ENCODE peak calls at places on chromosomes 16 and 17, in five cellular contexts. V is D721Med, M is WTC11, C is A549, Z is B cell. H is an unnamed sample.

GRCh38 chr17:66229783-66230538 is 746 bp upstream of the APOH start:
- DNase-seq in V (no peak), C (no peak), M (no peak), Z (no peak), H (no peak)

GRCh38 chr17:5121186-5121841 is 5.5 kb downstream of the USP6 start:
- DNase-seq in V (no peak), M (no peak), Z (no peak), C (no peak), H (no peak)

GRCh38 chr16:53085539-53086450 is 31.0 kb downstream of the CHD9 start:
- DNase-seq in Z (no peak), C (no peak), V (no peak), M (no peak), H (no peak)

GRCh38 chr16:57533618-57534336 is 2.6 kb downstream of the CCDC102A start:
- DNase-seq in C (no peak), Z (peak), V (no peak), M (peak), H (peak)

GRCh38 chr17:49548506-49549310 is 27.0 kb upstream of the NXPH3 start:
- DNase-seq in C (peak), V (no peak), Z (peak), M (peak), H (peak)

GRCh38 chr16:82788225-82788624 is 161.5 kb downstream of the CDH13 start:
- DNase-seq in Z (no peak), C (no peak), V (no peak), M (no peak), H (no peak)

GRCh38 chr17:66468241-66469087 is 166.1 kb downstream of the PRKCA start:
- DNase-seq in M (no peak), C (no peak), Z (no peak), V (no peak), H (no peak)

GRCh38 chr16:87667443-87667842 is 65.1 kb downstream of the JPH3 start:
- DNase-seq in V (no peak), C (no peak), Z (no peak), M (no peak), H (no peak)

GRCh38 chr17:66406701-66407644 is 104.6 kb downstream of the PRKCA start:
- DNase-seq in C (no peak), M (no peak), Z (no peak), V (no peak), H (no peak)

GRCh38 chr16:51508813-51509212 is 357.7 kb upstream of the SALL1 start:
- DNase-seq in C (no peak), V (no peak), M (no peak), Z (no peak), H (no peak)

GRCh38 chr16:79772028-79772427 is 171.5 kb upstream of the MAF start:
- DNase-seq in C (no peak), Z (no peak), V (no peak), M (no peak), H (no peak)

GRCh38 chr17:1275962-1276736 is 3.3 kb upstream of the TRARG1 start:
- DNase-seq in C (peak), Z (peak), M (peak), V (peak), H (peak)

GRCh38 chr17:34820166-34820920 is 140.9 kb downstream of the CCT6B start:
- DNase-seq in M (no peak), C (no peak), Z (no peak), V (no peak), H (no peak)

GRCh38 chr17:17077101-17077500 is 34.8 kb downstream of the MPRIP start:
- DNase-seq in Z (no peak), M (no peak), C (no peak), V (no peak), H (no peak)

GRCh38 chr16:23905027-23905426 is 69.2 kb downstream of the PRKCB start:
- DNase-seq in C (peak), M (peak), V (no peak), Z (no peak), H (no peak)

GRCh38 chr17:54009502-54009901 is 186.8 kb downstream of the KIF2B start:
- DNase-seq in Z (no peak), M (no peak), C (no peak), V (no peak), H (no peak)

GRCh38 chr17:81021531-81022370 is 13.2 kb upstream of the BAIAP2 start:
- DNase-seq in Z (no peak), C (no peak), M (no peak), V (no peak), H (no peak)

GRCh38 chr17:55420067-55420775 is 1.4 kb downstream of the MMD start:
- DNase-seq in Z (peak), C (no peak), V (no peak), M (no peak), H (no peak)

GRCh38 chr17:3660311-3660891 is 8.0 kb downstream of the TAX1BP3 start:
- DNase-seq in V (no peak), M (no peak), C (no peak), Z (no peak), H (no peak)

GRCh38 chr17:8166731-8167130 is 4.0 kb upstream of the VAMP2 start:
- DNase-seq in M (no peak), Z (no peak), V (no peak), C (no peak), H (no peak)

GRCh38 chr16:50173318-50173717 is 20.2 kb downstream of the TENT4B start:
- DNase-seq in C (no peak), V (no peak), Z (no peak), M (no peak), H (no peak)

GRCh38 chr17:42704495-42705494 is 22.5 kb downstream of the CNTNAP1 start:
- DNase-seq in C (no peak), Z (peak), V (no peak), M (no peak), H (no peak)

GRCh38 chr17:80414803-80415625 is at the start of gene ENDOV:
- DNase-seq in V (peak), C (peak), M (peak), Z (peak), H (peak)

GRCh38 chr17:1438593-1439083 is 17.4 kb downstream of the CRK start:
- DNase-seq in V (no peak), C (no peak), M (no peak), Z (no peak), H (no peak)

GRCh38 chr17:28427372-28427771 is 21.4 kb upstream of the SLC46A1 start:
- DNase-seq in V (no peak), C (no peak), Z (no peak), M (no peak), H (no peak)

GRCh38 chr17:17693955-17694228 is 12.6 kb downstream of the RAI1 start:
- DNase-seq in Z (no peak), C (no peak), V (no peak), M (no peak), H (no peak)

GRCh38 chr16:73390936-73391335 is 343.0 kb upstream of the ZFHX3 start:
- DNase-seq in Z (no peak), M (no peak), V (no peak), C (no peak), H (no peak)

GRCh38 chr17:55264273-55264639 is 504 bp upstream of the HLF start:
- DNase-seq in M (no peak), V (no peak), C (no peak), Z (no peak), H (no peak)

GRCh38 chr17:60139438-60140285 is 10.1 kb upstream of the CA4 start:
- DNase-seq in M (peak), Z (peak), V (no peak), C (peak), H (no peak)

GRCh38 chr17:47701603-47702002 is 7.6 kb downstream of the TBKBP1 start:
- DNase-seq in Z (no peak), M (no peak), V (no peak), C (no peak), H (no peak)

GRCh38 chr17:61809816-61810392 is 53.4 kb downstream of the BRIP1 start:
- DNase-seq in Z (no peak), V (no peak), C (no peak), M (no peak), H (no peak)

DNA sequence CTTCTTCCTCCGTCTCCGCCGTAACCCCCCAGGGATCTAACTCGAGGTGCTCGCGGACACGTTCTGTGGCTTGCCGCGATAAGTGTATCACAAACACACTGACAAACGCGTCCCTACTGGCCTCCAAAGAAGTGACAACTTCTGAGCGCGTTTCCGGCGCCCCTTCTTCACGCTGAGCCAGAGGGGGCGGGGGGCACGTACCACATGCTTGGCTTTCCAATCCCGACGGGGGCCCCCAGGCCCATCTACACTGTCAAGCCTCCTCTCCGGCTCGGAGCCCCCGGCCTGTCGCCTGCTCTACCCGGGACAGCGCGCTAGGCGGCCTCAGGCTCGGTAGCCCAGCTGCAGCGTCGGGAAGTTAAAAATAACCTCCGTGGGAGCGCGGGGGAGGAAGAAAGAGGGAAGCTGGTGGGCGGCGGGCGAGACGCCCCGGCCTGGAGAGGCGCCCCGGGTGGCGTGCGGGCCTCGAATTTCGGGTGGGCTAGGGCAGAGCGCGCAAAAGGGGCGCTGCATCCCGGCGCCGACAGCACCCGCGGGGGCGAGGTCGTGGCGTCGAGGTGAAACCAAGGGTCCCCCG is 676 bp upstream of the SPHK1 start:
- DNase-seq in M (peak), V (no peak), Z (peak), C (peak), H (peak)
- TF ChIP-seq CTCF in M (no peak), V (peak), Z (peak), C (no peak), H (peak)

GRCh38 chr17:77400445-77400870 is 259.7 kb downstream of the SEC14L1 start:
- DNase-seq in Z (peak), V (peak), M (peak), C (no peak), H (no peak)
- TF ChIP-seq CTCF in Z (peak), V (peak), M (no peak), C (peak), H (no peak)

DNA sequence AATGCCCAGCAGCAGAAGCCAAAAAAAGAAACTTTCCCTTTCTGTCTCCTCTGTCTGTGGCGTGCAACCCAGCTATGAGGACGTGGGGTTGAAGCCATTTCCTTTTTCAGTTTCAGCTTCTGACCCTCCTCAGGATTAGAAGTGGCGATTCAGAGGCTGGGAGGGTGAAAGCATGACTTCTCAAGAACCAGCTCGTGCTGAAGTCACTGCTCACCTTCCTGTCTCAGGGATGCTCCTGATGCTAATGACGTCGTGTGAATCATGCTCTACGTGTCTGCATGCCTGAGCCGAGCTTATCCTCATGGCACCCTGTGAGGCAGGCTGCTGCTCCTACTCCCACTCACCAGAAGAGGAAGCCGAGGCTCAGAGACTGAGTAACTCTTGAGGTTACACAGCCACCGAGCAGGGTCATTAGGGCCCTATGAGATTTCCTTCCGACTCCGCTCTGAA is 5.7 kb upstream of the LPO start:
- DNase-seq in Z (no peak), V (no peak), C (no peak), M (peak), H (no peak)
- TF ChIP-seq CTCF in Z (no peak), V (no peak), C (no peak), M (no peak), H (no peak)

GRCh38 chr17:19583871-19584270 is 50.2 kb downstream of the SLC47A1 start:
- DNase-seq in M (no peak), C (no peak), Z (no peak), V (no peak), H (no peak)

GRCh38 chr17:19574956-19575355 is 41.3 kb downstream of the SLC47A1 start:
- DNase-seq in M (no peak), V (no peak), Z (no peak), C (no peak), H (no peak)

GRCh38 chr17:19579867-19580565 is 46.4 kb downstream of the SLC47A1 start:
- DNase-seq in V (no peak), C (no peak), M (peak), Z (peak), H (no peak)

GRCh38 chr17:19579192-19579668 is 45.6 kb downstream of the SLC47A1 start:
- DNase-seq in C (no peak), M (peak), Z (no peak), V (no peak), H (no peak)

DNA sequence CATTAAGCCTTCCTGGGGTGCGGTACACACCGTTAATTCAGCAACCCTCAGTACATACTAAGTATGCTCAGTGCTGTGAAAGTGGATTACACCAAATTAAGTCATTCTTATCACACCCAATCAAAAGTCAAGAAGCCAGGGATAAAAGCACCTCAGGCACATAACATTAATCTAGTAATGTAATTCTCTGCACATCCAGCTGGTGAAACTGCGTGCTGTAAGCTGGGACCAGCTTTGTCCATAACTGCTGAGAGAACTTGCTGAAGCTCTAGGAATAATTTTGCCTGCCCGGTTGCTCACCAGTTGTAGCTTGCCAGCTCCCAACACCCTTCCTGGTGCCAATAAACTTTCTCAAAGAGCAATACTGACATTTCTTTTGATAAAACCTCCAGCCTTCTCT is 44.9 kb downstream of the SLC47A1 start:
- DNase-seq in C (no peak), Z (no peak), M (no peak), V (peak), H (no peak)
- TF ChIP-seq CTCF in C (no peak), Z (no peak), M (no peak), V (no peak), H (no peak)

DNA sequence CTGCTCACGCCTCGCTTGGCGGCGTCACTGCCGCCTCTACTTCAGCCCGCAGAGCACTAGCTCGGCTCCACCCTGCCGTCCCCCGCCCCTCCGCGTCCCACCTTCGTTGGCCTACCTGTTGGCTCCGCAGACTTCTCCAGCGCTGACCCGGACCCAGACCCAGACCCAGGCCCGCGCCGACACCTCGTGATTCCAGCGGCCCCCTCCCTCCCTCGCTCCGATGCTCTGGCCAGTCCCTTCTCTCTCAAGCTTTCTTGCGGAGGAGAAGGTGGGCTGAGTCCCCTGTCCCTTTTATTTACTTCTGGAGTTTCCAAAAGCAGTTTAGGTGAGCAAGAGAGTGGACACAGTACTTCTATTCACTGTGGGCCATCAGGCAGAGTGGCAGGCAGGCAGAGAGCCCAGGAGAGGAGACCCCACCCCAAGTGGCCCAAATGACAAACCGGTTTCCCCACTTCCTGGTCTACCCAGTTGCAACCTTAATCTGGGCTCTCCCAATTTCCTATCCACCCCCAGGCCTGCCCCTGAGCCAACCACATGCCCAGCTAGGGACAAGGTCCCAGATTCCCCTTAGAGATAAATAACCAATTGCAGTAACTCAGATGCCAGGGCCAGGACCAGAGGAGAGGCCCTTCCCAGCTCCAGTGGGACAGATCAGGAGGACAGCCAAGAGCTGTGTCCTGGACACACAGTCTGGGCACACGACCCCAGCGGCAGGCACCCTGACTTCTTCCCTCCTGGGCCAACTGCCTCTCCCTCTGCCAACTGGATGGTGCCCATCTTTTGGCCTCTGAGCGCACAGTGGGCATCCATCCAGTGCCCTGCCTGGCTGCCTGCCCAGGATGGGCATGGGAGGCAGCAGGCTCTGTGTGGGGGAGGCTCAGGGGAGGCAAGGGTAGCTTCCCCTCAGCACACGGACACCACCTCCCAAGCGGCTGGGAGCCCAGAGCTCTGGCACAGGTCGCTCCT is 1.2 kb upstream of the SRCIN1 start:
- DNase-seq in M (no peak), V (no peak), C (no peak), Z (no peak), H (peak)
- TF ChIP-seq CTCF in M (no peak), V (no peak), C (peak), Z (peak), H (peak)

GRCh38 chr17:30969989-30970680 is 704 bp upstream of the RNF135 start:
- DNase-seq in C (peak), M (peak), V (no peak), Z (peak), H (peak)

GRCh38 chr17:30975042-30975820 is 4.4 kb downstream of the RNF135 start:
- DNase-seq in V (no peak), C (no peak), M (no peak), Z (no peak), H (no peak)

GRCh38 chr17:30970757-30971567 is at the start of gene RNF135:
- DNase-seq in V (peak), C (peak), M (peak), Z (peak), H (peak)
- TF ChIP-seq CTCF in V (no peak), C (no peak), M (no peak), Z (peak), H (peak)

GRCh38 chr17:41600318-41600717 is 12.2 kb downstream of the KRT16 start:
- DNase-seq in Z (no peak), V (no peak), M (no peak), C (no peak), H (no peak)

GRCh38 chr17:41599680-41600079 is 12.9 kb downstream of the KRT16 start:
- DNase-seq in M (no peak), Z (no peak), V (no peak), C (no peak), H (no peak)

GRCh38 chr17:41602524-41602923 is 10.0 kb downstream of the KRT16 start:
- DNase-seq in M (no peak), C (no peak), V (no peak), Z (no peak), H (no peak)
- TF ChIP-seq CTCF in M (no peak), C (no peak), V (no peak), Z (no peak), H (no peak)

DNA sequence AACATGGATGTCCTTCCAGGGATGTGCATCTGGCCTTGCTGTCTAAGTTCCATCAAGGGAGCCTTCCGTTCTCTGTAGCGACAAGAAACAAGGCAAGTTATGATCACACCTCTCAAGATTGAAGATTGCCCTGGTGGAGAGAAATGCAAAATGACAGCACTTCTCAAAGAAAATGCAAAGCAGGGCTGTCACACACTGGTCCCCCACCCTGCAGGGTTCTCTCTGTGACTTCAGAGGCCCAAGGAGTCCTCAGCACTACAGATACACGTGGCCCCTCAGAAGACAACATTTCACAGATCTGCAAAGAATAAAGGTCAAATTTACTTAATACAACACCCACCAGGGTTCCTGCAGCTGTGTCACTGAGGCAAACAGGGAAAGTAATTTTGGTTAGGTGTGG is 60.7 kb upstream of the TEX2 start:
- DNase-seq in C (no peak), V (no peak), Z (peak), M (no peak), H (no peak)
- TF ChIP-seq CTCF in C (no peak), V (no peak), Z (peak), M (no peak), H (no peak)

GRCh38 chr17:50613596-50613995 is 21.1 kb upstream of the ABCC3 start:
- DNase-seq in C (no peak), V (no peak), Z (no peak), M (no peak), H (no peak)
- TF ChIP-seq CTCF in C (no peak), V (peak), Z (no peak), M (no peak), H (no peak)

H was measured in Calu3.